ENCODE peak calls at places on chromosomes 4 and X, in four cellular contexts. One of them, this sample, is unnamed.

GRCh38 chrX:13013353-13014110 is 30.9 kb downstream of the FAM9C start:
- DNase-seq in NCI-H1417 treated with DMSO at 0.1 percent for 48 hours: no peak
- DNase-seq in activated naive CD4-positive, alpha-beta T cell treated with anti-CD3 and anti-CD28 coated beads for 36 hours: peak; percentile 47
- DNase-seq in GM13976: peak; percentile 41
- DNase-seq in this sample: no peak

GRCh38 chr4:125832161-125832560 is 517.4 kb downstream of the FAT4 start:
- DNase-seq in NCI-H1417 treated with DMSO at 0.1 percent for 48 hours: no peak
- DNase-seq in activated naive CD4-positive, alpha-beta T cell treated with anti-CD3 and anti-CD28 coated beads for 36 hours: no peak
- DNase-seq in GM13976: no peak
- DNase-seq in this sample: no peak

GRCh38 chr4:40750461-40751258 is 905 bp downstream of the NSUN7 start:
- DNase-seq in NCI-H1417 treated with DMSO at 0.1 percent for 48 hours: no peak
- DNase-seq in activated naive CD4-positive, alpha-beta T cell treated with anti-CD3 and anti-CD28 coated beads for 36 hours: no peak
- DNase-seq in GM13976: no peak
- DNase-seq in this sample: no peak

GRCh38 chrX:153764786-153765137 is 713 bp downstream of the PLXNB3 start:
- DNase-seq in NCI-H1417 treated with DMSO at 0.1 percent for 48 hours: no peak
- DNase-seq in activated naive CD4-positive, alpha-beta T cell treated with anti-CD3 and anti-CD28 coated beads for 36 hours: no peak
- DNase-seq in GM13976: peak; percentile 22
- DNase-seq in this sample: no peak

GRCh38 chr4:1309261-1310010 is 19.7 kb downstream of the MAEA start:
- DNase-seq in NCI-H1417 treated with DMSO at 0.1 percent for 48 hours: no peak
- DNase-seq in activated naive CD4-positive, alpha-beta T cell treated with anti-CD3 and anti-CD28 coated beads for 36 hours: peak; percentile 70
- DNase-seq in GM13976: peak; percentile 95
- DNase-seq in this sample: peak; percentile 40

GRCh38 chr4:37827030-37827705 is 682 bp downstream of the PGM2 start:
- DNase-seq in NCI-H1417 treated with DMSO at 0.1 percent for 48 hours: no peak
- DNase-seq in activated naive CD4-positive, alpha-beta T cell treated with anti-CD3 and anti-CD28 coated beads for 36 hours: peak; percentile 19
- DNase-seq in GM13976: peak; percentile 28
- DNase-seq in this sample: peak; percentile 3

GRCh38 chr4:39637572-39638357 is 900 bp downstream of the SMIM14 start:
- DNase-seq in NCI-H1417 treated with DMSO at 0.1 percent for 48 hours: no peak
- DNase-seq in activated naive CD4-positive, alpha-beta T cell treated with anti-CD3 and anti-CD28 coated beads for 36 hours: peak; percentile 26
- DNase-seq in GM13976: peak; percentile 50
- DNase-seq in this sample: no peak

GRCh38 chr4:26082565-26082964 is 168.5 kb downstream of the SMIM20 start:
- DNase-seq in NCI-H1417 treated with DMSO at 0.1 percent for 48 hours: no peak
- DNase-seq in activated naive CD4-positive, alpha-beta T cell treated with anti-CD3 and anti-CD28 coated beads for 36 hours: no peak
- DNase-seq in GM13976: no peak
- DNase-seq in this sample: no peak

GRCh38 chr4:24973471-24974251 is 57.1 kb downstream of the LGI2 start:
- DNase-seq in NCI-H1417 treated with DMSO at 0.1 percent for 48 hours: no peak
- DNase-seq in activated naive CD4-positive, alpha-beta T cell treated with anti-CD3 and anti-CD28 coated beads for 36 hours: no peak
- DNase-seq in GM13976: no peak
- DNase-seq in this sample: no peak

GRCh38 chr4:169404959-169405358 is 134.2 kb upstream of the SH3RF1 start:
- DNase-seq in NCI-H1417 treated with DMSO at 0.1 percent for 48 hours: no peak
- DNase-seq in activated naive CD4-positive, alpha-beta T cell treated with anti-CD3 and anti-CD28 coated beads for 36 hours: no peak
- DNase-seq in GM13976: no peak
- DNase-seq in this sample: no peak

GRCh38 chrX:12945494-12945893 is 29.4 kb upstream of the TMSB4X start:
- DNase-seq in NCI-H1417 treated with DMSO at 0.1 percent for 48 hours: no peak
- DNase-seq in activated naive CD4-positive, alpha-beta T cell treated with anti-CD3 and anti-CD28 coated beads for 36 hours: no peak
- DNase-seq in GM13976: no peak
- DNase-seq in this sample: no peak

GRCh38 chrX:76172325-76172887 is 456 bp upstream of the PBDC1 start:
- DNase-seq in NCI-H1417 treated with DMSO at 0.1 percent for 48 hours: no peak
- DNase-seq in activated naive CD4-positive, alpha-beta T cell treated with anti-CD3 and anti-CD28 coated beads for 36 hours: no peak
- DNase-seq in GM13976: no peak
- DNase-seq in this sample: no peak

GRCh38 chr4:122728781-122729330 is 3.6 kb upstream of the BBS12 start:
- DNase-seq in NCI-H1417 treated with DMSO at 0.1 percent for 48 hours: no peak
- DNase-seq in activated naive CD4-positive, alpha-beta T cell treated with anti-CD3 and anti-CD28 coated beads for 36 hours: no peak
- DNase-seq in GM13976: no peak
- DNase-seq in this sample: no peak

GRCh38 chr4:86220137-86220536 is 139.7 kb downstream of the MAPK10 start:
- DNase-seq in NCI-H1417 treated with DMSO at 0.1 percent for 48 hours: no peak
- DNase-seq in activated naive CD4-positive, alpha-beta T cell treated with anti-CD3 and anti-CD28 coated beads for 36 hours: no peak
- DNase-seq in GM13976: no peak
- DNase-seq in this sample: no peak

GRCh38 chr4:77581724-77582123 is 23.9 kb upstream of the CXCL13 start:
- DNase-seq in NCI-H1417 treated with DMSO at 0.1 percent for 48 hours: no peak
- DNase-seq in activated naive CD4-positive, alpha-beta T cell treated with anti-CD3 and anti-CD28 coated beads for 36 hours: no peak
- DNase-seq in GM13976: no peak
- DNase-seq in this sample: no peak

GRCh38 chr4:99205104-99205979 is 13.7 kb downstream of the ADH6 start:
- DNase-seq in NCI-H1417 treated with DMSO at 0.1 percent for 48 hours: no peak
- DNase-seq in activated naive CD4-positive, alpha-beta T cell treated with anti-CD3 and anti-CD28 coated beads for 36 hours: no peak
- DNase-seq in GM13976: no peak
- DNase-seq in this sample: no peak

GRCh38 chr4:182367153-182367552 is 124.0 kb downstream of the TENM3 start:
- DNase-seq in NCI-H1417 treated with DMSO at 0.1 percent for 48 hours: no peak
- DNase-seq in activated naive CD4-positive, alpha-beta T cell treated with anti-CD3 and anti-CD28 coated beads for 36 hours: no peak
- DNase-seq in GM13976: no peak
- DNase-seq in this sample: no peak

GRCh38 chr4:97720869-97721432 is 422.3 kb downstream of the STPG2 start:
- DNase-seq in NCI-H1417 treated with DMSO at 0.1 percent for 48 hours: peak; percentile 51
- DNase-seq in activated naive CD4-positive, alpha-beta T cell treated with anti-CD3 and anti-CD28 coated beads for 36 hours: no peak
- DNase-seq in GM13976: no peak
- DNase-seq in this sample: no peak

GRCh38 chrX:31570658-31571057 is 498.8 kb upstream of the FTHL17 start:
- DNase-seq in NCI-H1417 treated with DMSO at 0.1 percent for 48 hours: no peak
- DNase-seq in activated naive CD4-positive, alpha-beta T cell treated with anti-CD3 and anti-CD28 coated beads for 36 hours: no peak
- DNase-seq in GM13976: no peak
- DNase-seq in this sample: no peak

GRCh38 chr4:172652369-172652768 is 516.2 kb upstream of the GALNT7 start:
- DNase-seq in NCI-H1417 treated with DMSO at 0.1 percent for 48 hours: no peak
- DNase-seq in activated naive CD4-positive, alpha-beta T cell treated with anti-CD3 and anti-CD28 coated beads for 36 hours: no peak
- DNase-seq in GM13976: no peak
- DNase-seq in this sample: no peak

GRCh38 chrX:39398215-39398972 is 597.1 kb downstream of the MID1IP1 start:
- DNase-seq in NCI-H1417 treated with DMSO at 0.1 percent for 48 hours: no peak
- DNase-seq in activated naive CD4-positive, alpha-beta T cell treated with anti-CD3 and anti-CD28 coated beads for 36 hours: no peak
- DNase-seq in GM13976: no peak
- DNase-seq in this sample: no peak